ENCODE peak calls at places on chromosome 15, in five cellular contexts. S is SK-N-SH, U is fibroblast of lung, D is neuronal stem cell, E is IMR-90. M is an unnamed sample.

GRCh38 chr15:94193906-94194305 is 37.5 kb upstream of the MCTP2 start:
- DNase-seq in S (no peak), D (no peak), U (no peak), E (no peak), M (no peak)

GRCh38 chr15:62712455-62712839 is 330.1 kb upstream of the TPM1 start:
- DNase-seq in E (no peak), S (no peak), U (no peak), D (no peak), M (no peak)

GRCh38 chr15:31292391-31293020 is 34.1 kb upstream of the KLF13 start:
- DNase-seq in S (no peak), D (no peak), E (no peak), U (no peak), M (no peak)

GRCh38 chr15:66882251-66883020 is 180.4 kb downstream of the SMAD6 start:
- DNase-seq in U (peak), S (no peak), E (peak), D (no peak), M (peak)

GRCh38 chr15:74794248-74794969 is 12.5 kb downstream of the CSK start:
- DNase-seq in E (no peak), S (no peak), U (no peak), D (no peak), M (no peak)

GRCh38 chr15:77544162-77544561 is 88.5 kb downstream of the LINGO1 start:
- DNase-seq in U (no peak), D (no peak), S (no peak), E (no peak), M (no peak)

GRCh38 chr15:29674661-29675533 is 147.4 kb downstream of the TJP1 start:
- DNase-seq in S (peak), D (peak), U (peak), E (peak), M (peak)

GRCh38 chr15:67025719-67026118 is 39.7 kb upstream of the SMAD3 start:
- DNase-seq in S (peak), E (peak), U (peak), D (no peak), M (peak)

GRCh38 chr15:86553116-86553515 is 473.4 kb downstream of the AGBL1 start:
- DNase-seq in U (no peak), S (no peak), D (no peak), E (no peak), M (no peak)

GRCh38 chr15:78425643-78426042 is 12.4 kb upstream of the IREB2 start:
- DNase-seq in E (no peak), D (no peak), S (no peak), U (no peak), M (no peak)

GRCh38 chr15:74664028-74664616 is 31.7 kb downstream of the EDC3 start:
- DNase-seq in U (peak), S (no peak), E (peak), D (no peak), M (peak)

GRCh38 chr15:34927726-34928125 is 41.8 kb downstream of the AQR start:
- DNase-seq in U (no peak), D (no peak), S (no peak), E (no peak), M (no peak)

GRCh38 chr15:75211436-75212199 is 9.9 kb downstream of the C15orf39 start:
- DNase-seq in S (no peak), U (no peak), D (no peak), E (no peak), M (no peak)

GRCh38 chr15:33309602-33310276 is 1.0 kb upstream of the RYR3 start:
- DNase-seq in D (peak), E (no peak), U (no peak), S (peak), M (peak)

GRCh38 chr15:68706256-68706655 is 114.4 kb downstream of the ANP32A start:
- DNase-seq in U (no peak), E (no peak), D (no peak), S (no peak), M (no peak)

GRCh38 chr15:89121414-89121813 is 33.2 kb downstream of the ABHD2 start:
- DNase-seq in U (no peak), D (no peak), S (no peak), E (no peak), M (peak)

GRCh38 chr15:67091073-67091965 is 25.9 kb downstream of the SMAD3 start:
- DNase-seq in S (peak), E (peak), U (peak), D (no peak), M (peak)

GRCh38 chr15:92810418-92811138 is 89.5 kb upstream of the CHD2 start:
- DNase-seq in U (peak), D (no peak), E (peak), S (no peak), M (peak)

GRCh38 chr15:67178569-67179210 is 75.8 kb downstream of the AAGAB start:
- DNase-seq in U (peak), D (no peak), E (peak), S (no peak), M (no peak)

GRCh38 chr15:90493647-90494046 is 36.1 kb upstream of the CRTC3 start:
- DNase-seq in D (no peak), U (no peak), E (no peak), S (no peak), M (no peak)

GRCh38 chr15:95017950-95018349 is 786.6 kb downstream of the MCTP2 start:
- DNase-seq in S (peak), E (no peak), D (no peak), U (no peak), M (peak)

GRCh38 chr15:65067645-65068416 is at the start of gene RASL12:
- DNase-seq in E (no peak), U (peak), D (no peak), S (peak), M (no peak)

GRCh38 chr15:65068436-65068835 is 645 bp upstream of the RASL12 start:
- DNase-seq in E (no peak), U (no peak), S (no peak), D (no peak), M (no peak)

GRCh38 chr15:65067334-65067644 is 502 bp downstream of the RASL12 start:
- DNase-seq in D (no peak), U (no peak), E (no peak), S (no peak), M (no peak)

GRCh38 chr15:65066001-65066634 is 1.7 kb downstream of the RASL12 start:
- DNase-seq in S (no peak), E (peak), D (no peak), U (no peak), M (no peak)

DNA sequence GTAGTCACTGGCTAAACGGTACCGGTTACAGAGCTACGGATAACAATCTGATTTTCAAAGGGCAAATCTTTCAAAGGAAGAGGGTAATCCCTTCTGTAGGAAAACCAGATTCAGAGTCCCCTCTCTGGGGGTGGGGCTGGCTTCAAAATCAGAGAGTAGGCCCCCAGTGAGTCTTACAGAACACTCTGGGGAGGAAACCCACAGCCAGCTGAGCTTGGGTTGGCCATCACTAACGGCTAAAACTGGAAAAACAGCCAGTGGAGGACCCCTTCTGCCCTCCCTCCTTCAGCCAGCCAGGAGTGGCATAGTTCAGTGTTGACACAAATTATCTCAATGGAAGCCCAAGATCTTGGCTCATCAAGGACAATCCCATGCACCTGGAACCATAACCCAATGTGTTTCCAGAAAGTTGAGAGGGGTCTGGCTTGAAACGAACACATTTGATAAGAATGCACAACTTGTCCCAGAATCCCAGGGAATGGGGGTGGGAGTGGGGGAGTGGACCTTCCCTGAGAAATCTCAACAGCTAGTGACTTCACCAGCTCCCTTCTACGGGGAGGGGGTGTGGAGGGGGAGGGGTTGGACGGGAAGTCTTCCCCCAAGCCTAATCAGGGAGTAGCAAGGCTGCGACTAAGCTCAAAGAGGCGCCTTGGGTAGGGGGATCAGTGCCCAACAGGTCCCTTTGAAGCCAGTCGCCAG is 1.0 kb downstream of the RASL12 start:
- DNase-seq in U (no peak), E (no peak), D (no peak), S (no peak), M (no peak)
- H3K9ac ChIP-seq in U (no peak), E (no peak), D (no peak), S (no peak), M (peak)

DNA sequence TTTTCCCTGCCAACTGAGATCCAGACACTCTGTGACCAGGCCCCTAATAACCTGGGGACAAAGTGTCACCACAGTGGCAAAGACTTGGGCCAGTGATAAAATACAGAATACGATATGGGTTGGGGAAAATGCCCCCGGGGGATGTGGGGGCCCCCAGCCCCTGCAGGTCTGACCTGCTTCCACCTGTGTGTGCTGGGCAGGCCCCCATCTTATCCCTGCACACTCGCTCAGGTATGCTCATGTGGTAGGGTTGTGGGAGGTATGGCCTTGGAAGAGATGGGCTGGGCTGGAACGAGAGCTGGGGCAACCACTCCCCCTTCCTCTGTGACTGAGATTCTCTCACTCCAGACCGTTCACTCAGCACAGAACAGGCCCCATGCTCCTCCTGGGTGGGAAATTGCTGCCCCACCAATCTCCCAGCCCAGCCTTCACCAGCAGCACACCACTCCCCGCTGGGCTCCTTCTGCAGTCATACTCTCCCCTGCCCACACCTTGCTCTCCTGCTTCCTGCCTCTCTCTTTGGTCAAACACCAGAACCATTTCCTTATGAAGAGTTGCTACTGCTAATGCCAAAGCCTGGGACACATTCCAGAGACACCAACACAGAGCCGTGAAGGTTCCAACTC is 9.6 kb upstream of the CPEB1 start:
- DNase-seq in U (no peak), E (no peak), S (no peak), D (no peak), M (no peak)
- H3K4me3 ChIP-seq in U (no peak), E (no peak), S (no peak), D (no peak), M (no peak)

GRCh38 chr15:58285921-58286278 is 145.9 kb upstream of the LIPC start:
- DNase-seq in D (no peak), S (no peak), U (no peak), E (peak), M (no peak)

GRCh38 chr15:58284293-58284692 is 146.1 kb downstream of the AQP9 start:
- DNase-seq in E (no peak), S (no peak), U (no peak), D (no peak), M (no peak)

GRCh38 chr15:58282060-58282708 is 144.0 kb downstream of the AQP9 start:
- DNase-seq in U (peak), S (no peak), D (no peak), E (no peak), M (no peak)

GRCh38 chr15:58285212-58285920 is 146.4 kb upstream of the LIPC start:
- DNase-seq in E (no peak), U (no peak), S (no peak), D (no peak), M (no peak)

DNA sequence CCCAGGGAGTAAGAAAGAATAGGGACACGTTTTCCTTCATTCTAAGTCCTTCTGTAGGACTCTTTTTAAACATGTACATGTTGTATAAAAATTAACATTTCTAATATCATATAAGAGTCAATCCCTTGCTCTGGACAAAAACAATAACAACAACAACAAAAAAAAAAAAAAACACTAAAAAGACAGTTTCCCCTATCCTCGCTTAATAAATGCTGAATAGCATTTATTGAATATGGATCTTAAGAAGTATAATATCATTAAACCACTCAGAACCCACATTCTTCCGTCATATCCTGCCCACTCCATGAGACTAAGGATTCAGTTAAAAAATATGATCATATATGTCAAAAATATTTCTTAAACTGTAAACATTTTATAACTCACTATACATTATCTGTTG is 145.1 kb downstream of the AQP9 start:
- DNase-seq in E (no peak), U (no peak), S (no peak), D (no peak), M (no peak)
- H3K9ac ChIP-seq in E (no peak), U (no peak), S (no peak), D (no peak), M (no peak)

DNA sequence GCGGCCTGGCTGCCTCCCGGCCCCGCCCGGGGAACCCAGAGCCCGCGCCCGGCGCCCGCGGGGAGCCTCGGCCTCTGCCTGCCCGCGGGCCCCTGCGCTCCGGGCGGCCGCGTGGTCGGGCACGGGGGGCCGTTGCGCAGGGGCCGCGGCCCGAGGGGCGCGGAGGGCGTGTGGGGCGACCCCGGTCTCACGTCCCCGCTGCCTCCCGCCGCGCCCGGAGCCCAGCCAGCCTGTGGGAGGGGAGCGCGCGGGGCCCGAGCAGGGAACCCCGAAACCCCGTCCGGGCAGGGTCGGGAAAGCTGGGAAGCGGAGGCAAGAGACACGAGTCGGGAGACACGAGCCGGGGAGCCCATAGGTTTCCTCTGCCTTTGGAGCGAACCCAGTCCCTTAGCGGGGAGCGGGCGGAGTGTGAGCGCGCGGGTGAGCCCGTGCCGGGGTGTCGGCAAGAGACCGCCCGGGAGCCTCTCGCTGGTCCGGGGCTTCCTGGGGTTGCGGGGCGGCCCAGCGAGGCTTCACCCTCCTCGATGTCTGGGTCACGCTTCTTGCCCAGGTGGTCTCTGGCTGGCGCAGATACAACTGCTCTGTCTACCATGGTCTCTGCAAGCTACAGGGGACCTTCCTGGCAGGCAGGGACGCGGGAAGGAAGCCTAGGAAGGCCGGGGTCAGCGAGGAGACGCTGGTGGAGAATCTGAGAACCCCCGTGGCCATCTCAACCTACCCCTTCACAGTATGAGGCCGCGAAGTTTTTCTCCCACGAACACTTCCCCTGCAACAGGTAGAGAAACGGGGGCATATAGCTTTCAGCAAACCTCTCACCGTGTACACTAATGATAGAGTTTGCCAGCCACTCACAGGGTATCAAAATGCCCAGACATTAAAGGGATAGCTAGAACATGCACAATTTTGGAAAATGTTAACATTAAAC is 586 bp downstream of the LRRK1 start:
- DNase-seq in D (no peak), S (peak), E (peak), U (peak), M (no peak)
- H3K4me3 ChIP-seq in D (peak), S (peak), E (peak), U (peak), M (peak)

DNA sequence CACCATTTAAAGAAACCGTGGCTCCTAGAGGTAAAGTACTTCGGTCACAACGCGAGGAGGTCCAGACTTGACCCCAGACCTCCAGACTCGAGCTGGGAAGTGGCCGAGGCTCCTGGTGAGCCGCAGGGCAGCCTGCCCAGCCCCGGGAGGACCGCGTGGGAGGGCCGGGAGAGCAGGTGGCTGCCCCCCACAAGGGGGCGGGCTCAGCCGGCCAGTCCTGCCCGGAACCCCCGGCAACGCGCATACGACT is at the start of gene SLC27A2:
- DNase-seq in E (peak), D (peak), S (peak), U (peak), M (peak)
- H3K9ac ChIP-seq in E (no peak), D (peak), S (no peak), U (no peak), M (peak)

DNA sequence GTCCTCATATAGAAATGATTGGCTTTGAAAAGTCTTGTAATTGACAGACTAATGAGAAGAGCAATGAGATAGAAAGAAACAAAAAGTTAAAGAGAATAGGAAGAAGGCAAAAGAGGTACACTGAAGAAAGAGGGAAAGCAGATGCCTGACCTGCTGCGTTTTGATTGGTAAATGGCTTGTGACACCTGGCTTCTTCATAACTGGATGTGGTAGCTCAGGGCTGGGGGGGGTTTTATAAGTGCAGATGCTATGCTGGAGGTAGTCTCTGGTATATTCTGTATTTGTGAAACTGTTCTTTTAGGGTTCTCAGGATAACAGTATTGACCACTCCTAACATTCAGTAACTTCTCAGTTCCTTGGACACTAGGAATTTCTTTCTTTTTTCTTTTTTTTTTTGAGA is 1.4 kb downstream of the STARD9 start:
- DNase-seq in D (no peak), U (no peak), S (peak), E (no peak), M (no peak)
- H3K4me3 ChIP-seq in D (no peak), U (peak), S (peak), E (no peak), M (no peak)

DNA sequence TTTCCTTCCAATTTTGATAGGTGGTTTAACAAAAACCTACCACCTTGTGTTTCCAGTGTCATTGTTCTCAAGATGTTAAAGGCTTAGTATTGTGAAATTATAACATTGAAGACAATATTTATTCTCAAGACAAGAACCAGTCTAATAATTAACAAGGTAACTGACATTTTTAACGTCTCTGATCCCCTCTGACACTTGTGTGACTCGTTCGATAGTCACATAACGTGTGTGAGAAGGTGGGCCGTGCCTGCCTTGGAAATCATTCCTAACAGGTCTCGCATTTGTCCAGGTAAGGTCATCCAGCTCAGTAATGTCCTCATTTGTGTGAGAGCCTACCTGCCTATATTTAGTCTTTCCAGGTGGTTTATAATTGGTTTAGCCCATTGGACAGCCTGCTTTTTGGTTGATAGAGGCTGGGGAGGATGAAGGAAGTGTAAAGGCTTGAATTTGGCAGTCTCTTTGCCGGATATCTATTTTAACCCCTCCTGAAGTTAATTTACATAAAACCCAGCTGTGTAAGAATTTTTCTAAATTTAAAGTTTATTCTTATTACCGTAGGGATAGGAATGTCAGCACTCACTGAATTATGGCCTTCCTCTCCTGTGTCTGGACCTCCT is 94.4 kb downstream of the AKAP13 start:
- DNase-seq in D (no peak), E (no peak), S (no peak), U (no peak), M (no peak)
- H3K9ac ChIP-seq in D (no peak), E (no peak), S (no peak), U (no peak), M (no peak)

GRCh38 chr15:70699873-70700272 is 63.5 kb downstream of the UACA start:
- DNase-seq in D (no peak), E (no peak), S (no peak), U (peak), M (no peak)
- H3K4me3 ChIP-seq in D (no peak), E (no peak), S (no peak), U (peak), M (no peak)

GRCh38 chr15:44726136-44726535 is 10.2 kb upstream of the TRIM69 start:
- DNase-seq in U (no peak), D (no peak), E (no peak), S (no peak), M (no peak)
- H3K9ac ChIP-seq in U (peak), D (no peak), E (peak), S (no peak), M (no peak)

GRCh38 chr15:63749330-63749942 is 84.3 kb downstream of the HERC1 start:
- DNase-seq in U (no peak), D (no peak), E (peak), S (no peak), M (no peak)
- H3K4me3 ChIP-seq in U (no peak), D (no peak), E (no peak), S (no peak), M (no peak)